ENCODE peak calls at places on chromosomes 16 and 17, in six cellular contexts. U is thoracic aorta; X is tibial nerve; Z is CD8-positive, alpha-beta T cell; C is cardiac muscle cell; I is tibial artery. Y is an unnamed sample.

GRCh38 chr16:25748099-25748654 is 56.4 kb downstream of the HS3ST4 start:
- DNase-seq in U (no peak), X (no peak), Z (no peak), C (no peak), I (no peak), Y (no peak)

GRCh38 chr16:85975421-85976100 is 76.6 kb downstream of the IRF8 start:
- DNase-seq in U (no peak), X (no peak), Z (no peak), C (no peak), I (no peak), Y (no peak)

GRCh38 chr16:70682239-70683145 is 3.4 kb downstream of the MTSS2 start:
- DNase-seq in U (no peak), X (no peak), Z (no peak), C (no peak), I (no peak), Y (no peak)

GRCh38 chr17:74454197-74455024 is 12.0 kb upstream of the CD300A start:
- DNase-seq in U (peak; percentile 74), X (peak; percentile 82), Z (no peak), C (peak; percentile 92), I (peak; percentile 91), Y (no peak)

GRCh38 chr16:4593069-4593468 is 21.6 kb downstream of the UBALD1 start:
- DNase-seq in U (no peak), X (no peak), Z (no peak), C (no peak), I (no peak), Y (no peak)

GRCh38 chr17:82402865-82403264 is 15.3 kb upstream of the HEXD start:
- DNase-seq in U (no peak), X (no peak), Z (no peak), C (no peak), I (no peak), Y (peak; percentile 91)

GRCh38 chr16:88923926-88924833 is 52.8 kb downstream of the CBFA2T3 start:
- DNase-seq in U (no peak), X (no peak), Z (no peak), C (no peak), I (no peak), Y (no peak)

GRCh38 chr16:50281391-50282009 is 15.1 kb downstream of the ADCY7 start:
- DNase-seq in U (no peak), X (no peak), Z (no peak), C (no peak), I (no peak), Y (no peak)

GRCh38 chr16:30875881-30876791 is 17.7 kb downstream of the BCL7C start:
- DNase-seq in U (no peak), X (no peak), Z (no peak), C (peak; percentile 24), I (no peak), Y (peak; percentile 72)

GRCh38 chr17:19703776-19704371 is 12.5 kb downstream of the SLC47A2 start:
- DNase-seq in U (no peak), X (no peak), Z (no peak), C (no peak), I (no peak), Y (no peak)

GRCh38 chr17:49616546-49617205 is 41.0 kb downstream of the NXPH3 start:
- DNase-seq in U (no peak), X (peak; percentile 51), Z (no peak), C (peak; percentile 98), I (peak; percentile 83), Y (no peak)

GRCh38 chr16:54080524-54081008 is 206.0 kb downstream of the IRX3 start:
- DNase-seq in U (no peak), X (no peak), Z (no peak), C (peak; percentile 97), I (no peak), Y (no peak)

GRCh38 chr17:77127735-77128361 is 12.9 kb upstream of the SEC14L1 start:
- DNase-seq in U (no peak), X (peak; percentile 65), Z (peak; percentile 63), C (peak; percentile 59), I (peak; percentile 70), Y (no peak)

GRCh38 chr16:906296-906695 is 64.5 kb downstream of the LMF1 start:
- DNase-seq in U (no peak), X (no peak), Z (no peak), C (no peak), I (no peak), Y (no peak)

GRCh38 chr16:28923652-28924398 is 1.2 kb downstream of the RABEP2 start:
- DNase-seq in U (no peak), X (no peak), Z (no peak), C (no peak), I (no peak), Y (peak; percentile 78)

GRCh38 chr16:716250-716607 is 1.3 kb downstream of the METRN start:
- DNase-seq in U (no peak), X (no peak), Z (no peak), C (peak; percentile 80), I (no peak), Y (no peak)

GRCh38 chr17:81398855-81399451 is 3.7 kb downstream of the BAHCC1 start:
- DNase-seq in U (no peak), X (no peak), Z (no peak), C (peak; percentile 46), I (no peak), Y (no peak)

GRCh38 chr17:27949304-27949703 is 56.1 kb upstream of the LYRM9 start:
- DNase-seq in U (no peak), X (no peak), Z (no peak), C (no peak), I (no peak), Y (no peak)

GRCh38 chr17:36932383-36933173 is 4.7 kb upstream of the LHX1 start:
- DNase-seq in U (no peak), X (no peak), Z (no peak), C (no peak), I (no peak), Y (peak; percentile 53)

GRCh38 chr17:36934759-36935630 is 2.3 kb upstream of the LHX1 start:
- DNase-seq in U (no peak), X (no peak), Z (no peak), C (peak; percentile 19), I (no peak), Y (peak; percentile 51)

GRCh38 chr17:36935681-36936454 is 1.4 kb upstream of the LHX1 start:
- DNase-seq in U (no peak), X (no peak), Z (no peak), C (no peak), I (no peak), Y (peak; percentile 44)

GRCh38 chr17:36933174-36934143 is 3.8 kb upstream of the LHX1 start:
- DNase-seq in U (no peak), X (no peak), Z (no peak), C (no peak), I (no peak), Y (peak; percentile 51)

DNA sequence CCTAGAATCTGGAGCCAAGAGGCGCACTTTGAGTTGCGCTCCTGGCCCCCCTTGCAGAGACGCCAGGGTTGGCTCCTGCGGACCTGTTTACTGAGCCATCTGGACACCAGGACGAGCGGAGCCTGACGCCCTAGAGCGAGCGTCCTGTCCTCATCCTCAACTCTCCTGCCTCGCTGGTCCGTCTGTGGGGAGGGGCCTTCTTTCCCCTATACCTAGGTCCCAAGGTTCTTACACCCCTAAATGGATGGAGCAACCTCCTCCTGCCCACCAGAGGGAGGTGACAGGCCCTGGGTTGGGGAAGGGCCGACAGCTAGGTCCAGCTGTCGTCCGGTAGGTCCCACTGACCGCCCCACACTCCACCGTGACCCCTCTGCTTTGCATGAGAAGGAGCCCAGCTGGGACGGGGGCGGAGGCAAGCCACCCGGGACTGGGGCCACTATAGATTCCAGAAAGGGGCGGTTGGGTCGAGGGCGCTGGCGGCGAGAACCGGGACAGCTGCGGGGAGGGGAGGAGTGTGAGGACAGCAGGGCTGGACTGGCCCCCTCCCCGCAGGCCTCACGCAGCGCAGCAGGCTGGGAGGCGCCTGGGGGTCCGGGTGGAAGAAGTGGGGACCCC is 3.0 kb upstream of the LHX1 start:
- DNase-seq in U (no peak), X (no peak), Z (no peak), C (no peak), I (no peak), Y (peak; percentile 39)
- TF ChIP-seq CTCF in U (no peak), X (no peak), Z (no peak), C (no peak), I (no peak), Y (no peak)

GRCh38 chr16:58464916-58465731 is 34.8 kb upstream of the NDRG4 start:
- DNase-seq in U (no peak), X (no peak), Z (no peak), C (no peak), I (no peak), Y (no peak)
- TF ChIP-seq CTCF in U (no peak), X (no peak), Z (no peak), C (peak; percentile 26), I (no peak), Y (no peak)

DNA sequence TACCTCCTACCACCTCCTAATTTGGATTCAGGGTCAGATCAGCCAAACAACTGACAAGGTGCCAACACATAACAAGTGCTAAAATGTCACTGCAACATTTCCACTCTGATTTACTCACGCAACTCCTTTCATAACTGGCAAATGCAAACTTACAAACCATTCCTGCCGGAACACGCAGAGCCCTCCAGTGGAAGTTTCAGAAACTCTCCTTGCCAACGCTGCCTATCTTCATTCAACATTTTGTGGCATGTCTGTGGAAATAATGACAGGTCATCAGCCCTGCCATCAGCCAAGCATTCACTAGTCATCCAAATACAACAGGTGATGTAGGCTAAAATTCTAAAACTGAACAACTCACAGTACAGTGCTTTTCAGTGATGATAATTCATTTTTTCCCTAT is 37.7 kb upstream of the OR3A1 start:
- DNase-seq in U (no peak), X (no peak), Z (no peak), C (no peak), I (no peak), Y (no peak)
- TF ChIP-seq CTCF in U (no peak), X (no peak), Z (no peak), C (no peak), I (no peak), Y (no peak)

GRCh38 chr16:87661561-87661960 is 59.3 kb downstream of the JPH3 start:
- DNase-seq in U (no peak), X (peak; percentile 14), Z (no peak), C (peak; percentile 64), I (no peak), Y (peak; percentile 71)
- TF ChIP-seq CTCF in U (no peak), X (no peak), Z (no peak), C (no peak), I (no peak), Y (no peak)

GRCh38 chr16:19680972-19681371 is 37.1 kb downstream of the KNOP1 start:
- DNase-seq in U (no peak), X (no peak), Z (no peak), C (no peak), I (no peak), Y (no peak)
- TF ChIP-seq CTCF in U (no peak), X (no peak), Z (no peak), C (peak; percentile 24), I (no peak), Y (no peak)